ENCODE peak calls at places on chromosomes 13 and 19, in ten cellular contexts. F, I, L, W, D, Q, B, X, A and G are unnamed samples.

GRCh38 chr19:38666662-38667448 is 19.4 kb downstream of the ACTN4 start:
- DNase-seq in D (no peak), L (no peak), Q (no peak), B (no peak), I (peak), F (no peak), A (no peak), W (no peak), X (peak), G (no peak)

GRCh38 chr19:6222884-6223283 is 56.9 kb downstream of the MLLT1 start:
- DNase-seq in Q (no peak), X (no peak), L (peak), B (no peak), D (peak), W (no peak), I (no peak), A (no peak), F (no peak), G (no peak)

GRCh38 chr13:93987458-93987857 is 492.0 kb downstream of the DCT start:
- DNase-seq in F (no peak), I (no peak), B (no peak), D (no peak), X (no peak), W (no peak), Q (no peak), L (no peak), A (no peak), G (no peak)

GRCh38 chr19:15074371-15074770 is 7.6 kb upstream of the OR1I1 start:
- DNase-seq in B (no peak), X (no peak), D (no peak), F (no peak), W (no peak), I (no peak), L (no peak), Q (no peak), A (no peak), G (no peak)

GRCh38 chr19:15200575-15201364 is at the start of gene NOTCH3:
- DNase-seq in L (no peak), W (no peak), F (no peak), B (no peak), I (peak), Q (no peak), D (no peak), X (peak), A (peak), G (no peak)

GRCh38 chr13:40309881-40310280 is 356.6 kb downstream of the FOXO1 start:
- DNase-seq in Q (no peak), W (no peak), L (no peak), F (no peak), D (no peak), X (no peak), I (no peak), A (no peak), B (no peak), G (no peak)

GRCh38 chr13:101416181-101417042 is at the start of gene NALCN:
- DNase-seq in I (no peak), D (no peak), A (peak), B (no peak), F (peak), W (no peak), L (peak), Q (no peak), X (no peak), G (no peak)

GRCh38 chr19:35935911-35936737 is at the start of gene LRFN3:
- DNase-seq in L (peak), D (peak), A (peak), F (peak), X (peak), W (peak), B (no peak), I (peak), Q (peak), G (peak)

GRCh38 chr13:33351324-33351723 is 65.8 kb upstream of the STARD13 start:
- DNase-seq in I (peak), F (no peak), W (peak), X (no peak), L (no peak), Q (no peak), D (no peak), A (no peak), B (no peak), G (no peak)

GRCh38 chr13:43874512-43875092 is 4.9 kb downstream of the CCDC122 start:
- DNase-seq in Q (no peak), X (peak), I (no peak), B (no peak), D (no peak), F (no peak), A (no peak), L (no peak), W (no peak), G (peak)

GRCh38 chr19:45152504-45153338 is 8.1 kb downstream of the NKPD1 start:
- DNase-seq in Q (peak), L (peak), A (no peak), D (peak), W (peak), F (peak), B (peak), X (no peak), I (peak), G (no peak)

GRCh38 chr13:104085611-104086010 is 1019.4 kb upstream of the SLC10A2 start:
- DNase-seq in L (no peak), X (no peak), Q (no peak), I (no peak), D (no peak), F (no peak), B (no peak), A (no peak), W (no peak), G (no peak)

GRCh38 chr13:88068316-88068715 is 397.1 kb downstream of the SLITRK5 start:
- DNase-seq in B (no peak), L (no peak), Q (no peak), I (no peak), A (no peak), W (no peak), X (no peak), F (no peak), D (no peak), G (no peak)

GRCh38 chr19:18832331-18833140 is 777 bp downstream of the UPF1 start:
- DNase-seq in D (peak), F (peak), B (no peak), A (no peak), L (no peak), X (no peak), I (no peak), W (peak), Q (no peak), G (no peak)

GRCh38 chr13:43422061-43422460 is 364.7 kb downstream of the ENOX1 start:
- DNase-seq in X (peak), L (no peak), F (no peak), W (no peak), A (no peak), I (no peak), Q (no peak), B (no peak), D (no peak), G (no peak)

GRCh38 chr19:4495471-4495870 is 22.8 kb downstream of the PLIN4 start:
- DNase-seq in W (no peak), X (no peak), B (no peak), D (no peak), F (no peak), I (no peak), L (no peak), Q (no peak), A (no peak), G (no peak)

GRCh38 chr13:43193789-43194188 is 170.4 kb downstream of the DNAJC15 start:
- DNase-seq in B (no peak), X (no peak), D (no peak), F (no peak), L (no peak), I (no peak), A (no peak), Q (no peak), W (no peak), G (no peak)

GRCh38 chr13:99086149-99086868 is 108.4 kb upstream of the DOCK9 start:
- DNase-seq in L (peak), Q (peak), I (peak), D (peak), W (peak), B (peak), X (peak), A (peak), F (peak), G (peak)

GRCh38 chr19:34818270-34818669 is 45.3 kb upstream of the ZNF599 start:
- DNase-seq in Q (no peak), I (no peak), D (no peak), W (no peak), L (no peak), A (no peak), B (no peak), F (no peak), X (no peak), G (no peak)

GRCh38 chr13:23547000-23547590 is 23.1 kb upstream of the TNFRSF19 start:
- DNase-seq in L (no peak), D (peak), W (no peak), X (no peak), Q (peak), A (peak), F (peak), I (peak), B (no peak), G (no peak)

GRCh38 chr13:60756306-60756705 is 359.3 kb downstream of the TDRD3 start:
- DNase-seq in L (no peak), X (no peak), B (no peak), D (no peak), I (no peak), Q (no peak), A (no peak), F (no peak), W (no peak), G (no peak)

GRCh38 chr19:39481229-39481545 is 549 bp downstream of the TIMM50 start:
- DNase-seq in W (no peak), B (no peak), L (no peak), D (no peak), I (no peak), X (no peak), Q (no peak), F (no peak), A (no peak), G (no peak)

GRCh38 chr19:28960986-28961705 is 251.8 kb downstream of the UQCRFS1 start:
- DNase-seq in I (no peak), D (no peak), Q (no peak), X (no peak), W (no peak), B (no peak), A (no peak), L (no peak), F (no peak), G (no peak)

GRCh38 chr19:55285225-55285890 is 1.6 kb downstream of the BRSK1 start:
- DNase-seq in Q (no peak), L (no peak), F (no peak), I (peak), W (no peak), X (no peak), D (no peak), A (no peak), B (no peak), G (no peak)

GRCh38 chr19:14561832-14562351 is 10.0 kb downstream of the NDUFB7 start:
- DNase-seq in A (peak), I (peak), B (no peak), Q (no peak), F (peak), L (no peak), D (peak), W (no peak), X (no peak), G (no peak)

GRCh38 chr19:3146677-3147100 is 10.9 kb downstream of the GNA15 start:
- DNase-seq in D (no peak), L (peak), I (no peak), A (peak), W (peak), B (peak), X (no peak), Q (no peak), F (no peak), G (no peak)

GRCh38 chr13:66014757-66015156 is 1215.4 kb downstream of the PCDH9 start:
- DNase-seq in L (no peak), X (no peak), Q (no peak), I (no peak), B (no peak), W (no peak), D (no peak), F (no peak), A (no peak), G (no peak)

GRCh38 chr19:3575260-3575741 is 2.6 kb downstream of the HMG20B start:
- DNase-seq in I (no peak), A (no peak), W (peak), X (peak), B (no peak), D (no peak), Q (no peak), L (no peak), F (no peak), G (peak)

GRCh38 chr13:27079421-27079958 is 92.1 kb downstream of the USP12 start:
- DNase-seq in I (no peak), L (no peak), D (no peak), A (no peak), W (no peak), Q (no peak), F (no peak), B (no peak), X (no peak), G (peak)

GRCh38 chr19:16208064-16208759 is 10.5 kb downstream of the AP1M1 start:
- DNase-seq in D (no peak), W (no peak), F (no peak), L (no peak), X (no peak), I (no peak), A (peak), Q (no peak), B (no peak), G (no peak)

GRCh38 chr13:66660013-66660804 is 569.9 kb downstream of the PCDH9 start:
- DNase-seq in L (no peak), A (no peak), F (no peak), X (no peak), D (no peak), W (no peak), Q (no peak), I (no peak), B (no peak), G (no peak)

GRCh38 chr19:14085309-14085995 is at the start of gene C19orf67:
- DNase-seq in I (no peak), D (no peak), F (no peak), B (no peak), Q (no peak), X (no peak), A (no peak), W (no peak), L (no peak), G (no peak)

GRCh38 chr13:30307966-30308290 is 577 bp upstream of the KATNAL1 start:
- DNase-seq in F (no peak), Q (no peak), I (no peak), L (no peak), D (no peak), A (no peak), W (no peak), B (no peak), X (no peak), G (no peak)

GRCh38 chr13:73335226-73335625 is 276.4 kb downstream of the KLF5 start:
- DNase-seq in Q (no peak), I (no peak), W (no peak), L (no peak), A (no peak), F (no peak), B (no peak), D (no peak), X (no peak), G (no peak)

GRCh38 chr13:66528903-66529576 is 701.1 kb downstream of the PCDH9 start:
- DNase-seq in W (no peak), X (peak), A (no peak), I (no peak), D (no peak), Q (no peak), F (no peak), B (no peak), L (no peak), G (no peak)

DNA sequence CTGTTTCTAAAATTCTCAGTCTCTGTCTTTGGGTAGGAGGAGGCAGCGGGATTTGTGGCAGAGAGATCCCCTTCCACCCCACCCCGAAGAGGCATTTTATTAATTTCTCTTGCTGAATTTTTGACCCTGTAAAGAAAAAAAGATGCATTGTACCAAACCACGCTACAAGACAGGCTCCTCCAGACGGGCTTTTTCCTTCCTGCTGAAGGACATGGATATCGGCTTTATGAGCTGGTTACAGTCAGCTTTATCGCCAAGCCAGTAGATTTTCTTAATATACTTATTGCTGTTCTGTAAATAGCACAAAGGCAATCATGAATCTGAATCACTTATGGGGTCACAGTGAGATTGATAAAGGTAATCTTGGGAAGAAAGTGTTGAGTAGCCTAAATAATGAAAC is 24.5 kb downstream of the MBNL2 start:
- DNase-seq in W (no peak), X (no peak), D (no peak), F (no peak), A (no peak), B (no peak), I (no peak), Q (no peak), L (no peak), G (no peak)
- H3K4me3 ChIP-seq in W (no peak), X (no peak), D (peak), F (no peak), A (no peak), B (no peak), I (peak), Q (no peak), L (no peak), G (no peak)

GRCh38 chr13:110261166-110262081 is 45.5 kb downstream of the COL4A1 start:
- DNase-seq in W (no peak), L (no peak), B (no peak), A (no peak), F (no peak), D (no peak), I (no peak), Q (no peak), X (no peak), G (no peak)

GRCh38 chr13:110262082-110262436 is 44.9 kb downstream of the COL4A1 start:
- DNase-seq in D (no peak), A (no peak), I (no peak), F (no peak), Q (no peak), W (no peak), L (no peak), B (no peak), X (no peak), G (no peak)

GRCh38 chr13:110262944-110263343 is 44.0 kb downstream of the COL4A1 start:
- DNase-seq in W (no peak), L (no peak), I (peak), D (no peak), B (no peak), X (no peak), F (no peak), A (no peak), Q (no peak), G (no peak)

GRCh38 chr13:110263906-110264305 is 43.1 kb downstream of the COL4A1 start:
- DNase-seq in D (no peak), B (no peak), X (no peak), L (no peak), A (no peak), I (peak), Q (peak), F (peak), W (peak), G (no peak)

GRCh38 chr13:110262494-110262893 is 44.5 kb downstream of the COL4A1 start:
- DNase-seq in W (no peak), F (no peak), I (no peak), L (no peak), B (no peak), D (no peak), A (no peak), Q (no peak), X (no peak), G (no peak)
- H3K4me3 ChIP-seq in W (no peak), F (no peak), I (no peak), L (no peak), B (no peak), D (no peak), A (no peak), Q (no peak), X (no peak), G (no peak)

GRCh38 chr19:48616491-48617056 is 1.7 kb upstream of the FAM83E start:
- DNase-seq in F (peak), Q (no peak), W (peak), A (no peak), B (no peak), X (no peak), L (no peak), D (no peak), I (no peak), G (no peak)

GRCh38 chr19:48618916-48619691 is at the start of the genes RPL18 and SPHK2:
- DNase-seq in B (peak), D (peak), Q (peak), L (peak), A (peak), X (peak), W (peak), F (peak), I (peak), G (peak)

GRCh38 chr19:48618278-48618915 is 581 bp downstream of the RPL18 start:
- DNase-seq in D (peak), I (no peak), A (peak), W (peak), Q (no peak), B (no peak), X (no peak), L (no peak), F (peak), G (no peak)

GRCh38 chr19:48616041-48616436 is 1.2 kb upstream of the FAM83E start:
- DNase-seq in F (peak), W (peak), I (no peak), D (no peak), L (no peak), X (no peak), B (no peak), A (peak), Q (no peak), G (no peak)

GRCh38 chr19:48617146-48617937 is 1.6 kb downstream of the RPL18 start:
- DNase-seq in X (no peak), A (no peak), I (no peak), F (peak), L (no peak), B (no peak), D (no peak), W (peak), Q (no peak), G (no peak)
- H3K4me3 ChIP-seq in X (peak), A (no peak), I (peak), F (no peak), L (peak), B (peak), D (peak), W (peak), Q (no peak), G (peak)

DNA sequence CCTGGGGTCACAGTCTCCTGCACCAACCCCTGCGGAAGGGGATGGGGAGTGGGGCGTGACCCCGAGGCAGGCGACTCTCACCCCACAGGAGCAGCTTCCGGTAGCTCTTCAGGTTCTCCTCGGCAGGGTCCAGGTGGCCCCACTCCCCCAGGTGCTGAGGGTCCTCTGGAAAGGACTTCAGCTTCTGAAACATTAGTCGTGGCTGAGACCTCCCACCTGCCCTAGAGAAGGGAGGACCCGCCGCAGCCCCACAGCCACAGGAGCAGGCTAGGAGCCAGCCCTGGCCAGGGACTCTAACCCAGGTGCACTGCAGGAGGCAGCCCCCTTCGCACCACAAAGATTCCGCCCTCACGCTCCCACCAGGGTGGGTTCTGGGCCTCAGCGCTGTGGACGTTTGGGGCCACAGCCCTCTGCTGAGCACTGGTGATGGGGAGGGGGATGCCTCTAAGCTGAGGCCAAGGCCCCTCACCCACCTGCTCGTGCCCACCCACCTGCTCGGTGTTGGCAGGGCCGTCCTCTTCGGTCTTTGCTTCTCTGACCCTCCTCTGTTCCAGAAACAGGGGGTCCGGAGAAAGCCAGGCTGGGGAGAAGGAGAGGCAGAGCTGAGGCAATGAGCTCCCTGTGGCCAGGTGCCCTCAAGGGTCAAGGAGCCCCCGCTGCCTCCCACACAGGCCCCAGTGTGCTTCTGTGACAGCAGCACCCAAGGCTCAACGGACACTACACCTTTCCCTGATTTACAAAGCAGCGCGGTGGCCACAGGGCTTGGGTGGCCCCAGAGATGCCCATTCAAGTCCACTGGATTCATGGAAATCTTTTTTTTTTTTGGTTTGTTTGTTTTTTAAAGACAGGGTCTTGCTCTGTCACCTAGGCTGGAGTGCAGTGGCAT is 11.0 kb downstream of the ZSCAN18 start:
- DNase-seq in A (no peak), I (no peak), X (no peak), F (no peak), L (no peak), D (no peak), W (no peak), Q (no peak), B (no peak), G (no peak)
- H3K4me3 ChIP-seq in A (no peak), I (no peak), X (no peak), F (no peak), L (no peak), D (no peak), W (no peak), Q (no peak), B (no peak), G (no peak)